ENCODE peak calls at places on chromosomes 13 and 19, in nine cellular contexts. Q is thyroid gland, X is Peyer's patch, P is left lung, A is pancreas, L is cardiac muscle cell, H is testis, K is neuronal stem cell, F is adrenal gland. E is an unnamed sample. For H3K4me1, the result is how much of the 10 kb centered on the place peaks cover.

GRCh38 chr19:54137913-54138776 is 583 bp downstream of the CNOT3 start:
- DNase-seq in L (no peak), P (peak), X (no peak), A (peak), F (no peak), Q (peak), K (no peak), H (no peak), E (no peak)

GRCh38 chr13:101452519-101453485 is at the start of gene ITGBL1:
- DNase-seq in L (peak), F (no peak), Q (peak), A (peak), X (no peak), P (peak), H (no peak), K (no peak), E (no peak)

GRCh38 chr13:44211286-44211685 is 162.3 kb upstream of the SERP2 start:
- DNase-seq in L (no peak), K (no peak), H (no peak), A (no peak), P (no peak), F (no peak), Q (no peak), X (no peak), E (no peak)

GRCh38 chr19:29372921-29373797 is 152.6 kb upstream of the VSTM2B start:
- DNase-seq in P (no peak), H (no peak), X (no peak), Q (no peak), K (no peak), F (no peak), A (no peak), L (no peak), E (no peak)

GRCh38 chr13:50810998-50811397 is 32.5 kb downstream of the DLEU7 start:
- DNase-seq in H (no peak), X (peak), F (no peak), P (no peak), Q (no peak), L (no peak), K (no peak), A (no peak), E (no peak)

GRCh38 chr13:75440100-75440499 is 41.9 kb downstream of the TBC1D4 start:
- DNase-seq in H (no peak), X (no peak), F (peak), P (no peak), L (no peak), Q (peak), A (no peak), K (no peak), E (no peak)

GRCh38 chr13:27309967-27310598 is 39.5 kb downstream of the RASL11A start:
- DNase-seq in X (no peak), L (no peak), P (no peak), A (no peak), Q (no peak), H (no peak), K (no peak), F (no peak), E (no peak)

GRCh38 chr13:111906306-111906705 is 160.6 kb upstream of the SOX1 start:
- DNase-seq in A (no peak), P (no peak), X (no peak), K (no peak), F (no peak), H (no peak), L (no peak), Q (no peak), E (no peak)

GRCh38 chr13:100594255-100594654 is 5.7 kb upstream of the GGACT start:
- DNase-seq in H (no peak), K (no peak), P (no peak), L (no peak), Q (no peak), X (no peak), A (no peak), F (peak), E (no peak)

GRCh38 chr13:98305670-98306069 is 128.6 kb upstream of the RNF113B start:
- DNase-seq in X (no peak), Q (no peak), K (no peak), H (no peak), P (no peak), L (no peak), F (no peak), A (no peak), E (no peak)

GRCh38 chr13:100461309-100462035 is 127.1 kb downstream of the GGACT start:
- DNase-seq in Q (no peak), L (no peak), P (no peak), K (peak), F (no peak), X (no peak), H (no peak), A (no peak), E (no peak)

GRCh38 chr19:39247701-39248664 is 673 bp downstream of the IFNL4 start:
- DNase-seq in Q (no peak), H (no peak), A (peak), F (no peak), K (no peak), P (peak), X (no peak), L (peak), E (no peak)

GRCh38 chr19:39251081-39251480 is 2.4 kb upstream of the IFNL4 start:
- DNase-seq in X (no peak), H (no peak), Q (no peak), P (no peak), A (no peak), F (no peak), L (no peak), K (no peak), E (no peak)

GRCh38 chr19:39246951-39247669 is 1.5 kb downstream of the IFNL4 start:
- DNase-seq in X (peak), A (peak), P (peak), L (peak), H (peak), F (peak), K (no peak), Q (peak), E (no peak)

GRCh38 chr19:39252458-39252857 is 3.8 kb upstream of the IFNL4 start:
- DNase-seq in P (no peak), F (no peak), X (no peak), L (no peak), K (no peak), H (no peak), A (no peak), Q (no peak), E (no peak)

GRCh38 chr19:39248806-39249205 is at the start of gene IFNL4:
- DNase-seq in X (no peak), F (no peak), H (no peak), L (no peak), K (no peak), A (no peak), P (no peak), Q (no peak), E (no peak)
- H3K4me3 ChIP-seq in X (no peak), F (no peak), H (peak), L (no peak), K (peak), A (peak), P (no peak), Q (no peak), E (no peak)

GRCh38 chr19:13014101-13014920 is 19.0 kb downstream of the NFIX start:
- DNase-seq in L (peak), P (peak), H (no peak), Q (peak), A (no peak), X (no peak), F (no peak), K (no peak), E (no peak)
- H3K4me1 ChIP-seq in L (under half), P (half or more), H (half or more), Q (half or more), A (under half), X (under half), F (under half), K (under half), E (under half)

GRCh38 chr19:45681391-45682015 is 10.2 kb downstream of the SNRPD2 start:
- DNase-seq in A (peak), L (peak), X (peak), Q (peak), P (peak), H (peak), F (peak), K (peak), E (peak)

GRCh38 chr19:45682117-45682516 is 9.6 kb downstream of the SNRPD2 start:
- DNase-seq in L (no peak), X (no peak), F (no peak), H (no peak), A (no peak), Q (no peak), P (no peak), K (no peak), E (no peak)

GRCh38 chr19:45670670-45671453 is 2.8 kb downstream of the GIPR start:
- DNase-seq in L (peak), K (peak), A (peak), Q (peak), H (peak), X (peak), P (peak), F (peak), E (peak)

GRCh38 chr19:45677351-45678230 is 9.6 kb downstream of the GIPR start:
- DNase-seq in Q (peak), X (peak), A (peak), L (peak), P (peak), H (peak), F (peak), K (peak), E (peak)

DNA sequence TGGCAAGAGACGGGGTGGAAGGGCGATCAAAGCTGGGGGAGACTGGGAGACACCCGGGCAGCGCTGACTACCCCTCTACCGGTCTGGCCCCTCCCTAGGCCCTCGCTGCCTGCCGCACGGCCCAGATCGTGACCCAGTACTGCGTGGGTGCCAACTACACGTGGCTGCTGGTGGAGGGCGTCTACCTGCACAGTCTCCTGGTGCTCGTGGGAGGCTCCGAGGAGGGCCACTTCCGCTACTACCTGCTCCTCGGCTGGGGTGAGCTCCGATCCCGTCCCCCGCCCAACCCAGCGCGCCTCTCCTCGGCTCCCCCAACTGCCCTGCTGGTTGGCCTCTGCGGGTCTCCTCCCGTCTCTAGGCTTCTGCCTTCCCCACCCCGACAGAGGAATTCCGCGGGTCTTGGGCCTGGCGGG is 8.8 kb downstream of the GIPR start:
- DNase-seq in H (no peak), L (no peak), Q (peak), F (no peak), X (peak), P (peak), A (peak), K (no peak), E (peak)
- H3K4me3 ChIP-seq in H (peak), L (peak), Q (peak), F (peak), X (peak), P (peak), A (peak), K (peak), E (peak)

DNA sequence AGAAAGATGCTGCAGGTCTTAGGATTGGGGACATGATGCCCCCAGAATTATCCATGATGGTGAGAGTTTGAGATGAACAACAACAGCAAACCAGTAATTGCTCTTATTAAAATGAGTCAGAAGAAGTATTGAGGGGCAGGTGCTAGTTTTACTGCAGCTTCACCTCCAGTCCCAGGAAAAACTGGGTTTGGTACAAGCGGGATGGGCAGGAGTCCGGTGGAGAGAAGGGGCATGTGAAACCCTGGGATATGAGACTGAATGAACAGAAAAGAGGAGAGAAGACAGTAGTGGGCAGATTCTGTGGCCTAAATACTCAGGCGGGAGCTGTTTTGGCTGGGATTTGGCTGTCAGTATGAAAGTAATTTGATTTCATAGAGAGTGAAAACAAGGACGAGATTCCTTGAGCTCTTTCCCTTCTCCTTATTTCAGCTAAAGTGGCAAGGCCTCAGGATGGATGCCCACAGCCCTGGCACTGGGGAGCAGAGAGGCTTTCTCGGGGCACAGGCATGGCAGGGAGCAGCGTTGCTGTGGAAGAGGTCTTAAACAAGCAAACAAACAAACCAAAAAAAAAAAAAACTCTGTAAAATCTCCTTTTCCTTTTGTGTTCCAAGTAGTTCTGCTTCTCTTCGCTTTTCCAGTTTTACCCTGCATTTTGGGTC is 30.7 kb downstream of the NFIX start:
- DNase-seq in Q (no peak), F (no peak), K (no peak), H (no peak), A (no peak), P (peak), X (no peak), L (no peak), E (no peak)
- H3K4me1 ChIP-seq in Q (half or more), F (under half), K (under half), H (under half), A (under half), P (half or more), X (under half), L (under half), E (under half)

GRCh38 chr19:50646074-50646807 is 3.0 kb upstream of the C19orf81 start:
- DNase-seq in H (no peak), P (no peak), L (peak), X (no peak), A (no peak), Q (no peak), K (no peak), F (peak), E (no peak)

GRCh38 chr19:50651174-50651573 is 1.9 kb downstream of the C19orf81 start:
- DNase-seq in X (no peak), Q (no peak), A (no peak), K (no peak), H (no peak), P (no peak), F (no peak), L (no peak), E (no peak)

GRCh38 chr19:50647879-50648615 is 1.2 kb upstream of the C19orf81 start:
- DNase-seq in L (no peak), H (no peak), Q (no peak), X (no peak), P (no peak), F (no peak), K (no peak), A (no peak), E (no peak)

GRCh38 chr19:50649433-50650391 is at the start of gene C19orf81:
- DNase-seq in F (no peak), K (peak), A (no peak), L (peak), Q (no peak), X (no peak), P (no peak), H (peak), E (no peak)

GRCh38 chr19:50648659-50649058 is 586 bp upstream of the C19orf81 start:
- DNase-seq in L (no peak), X (no peak), H (no peak), F (no peak), Q (no peak), P (no peak), A (no peak), K (no peak), E (no peak)
- H3K4me3 ChIP-seq in L (no peak), X (no peak), H (no peak), F (no peak), Q (no peak), P (no peak), A (no peak), K (no peak), E (no peak)

GRCh38 chr13:37486171-37486661 is 112.4 kb downstream of the POSTN start:
- DNase-seq in L (peak), A (no peak), Q (no peak), F (no peak), P (no peak), X (no peak), H (no peak), K (no peak), E (no peak)

GRCh38 chr13:37481858-37482227 is 116.7 kb downstream of the POSTN start:
- DNase-seq in H (no peak), F (no peak), A (no peak), P (no peak), L (no peak), X (no peak), K (no peak), Q (no peak), E (no peak)

GRCh38 chr13:37484056-37484455 is 114.5 kb downstream of the POSTN start:
- DNase-seq in L (no peak), A (no peak), K (no peak), P (no peak), H (no peak), Q (no peak), F (no peak), X (no peak), E (no peak)

GRCh38 chr13:37488682-37489081 is 109.9 kb downstream of the POSTN start:
- DNase-seq in L (peak), K (no peak), P (no peak), X (no peak), H (no peak), F (no peak), Q (no peak), A (no peak), E (no peak)

DNA sequence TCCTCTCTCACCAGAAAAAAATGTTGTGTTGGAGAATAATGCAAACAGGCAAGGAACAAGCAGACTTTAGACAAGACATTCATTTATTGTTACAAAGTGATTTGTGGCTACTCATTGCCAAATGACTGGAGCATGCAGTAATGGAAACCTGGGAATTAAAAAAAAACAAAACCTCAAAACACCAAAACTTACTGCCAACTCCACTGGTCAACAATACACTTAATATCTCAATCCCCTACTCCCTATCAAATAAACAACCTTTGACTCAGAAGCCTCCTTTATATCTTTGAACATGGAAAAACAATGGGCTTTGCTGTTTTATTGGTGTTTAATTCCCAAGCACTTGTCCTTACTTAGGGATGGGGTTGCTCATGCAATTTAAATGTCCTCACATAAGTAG is 112.8 kb downstream of the POSTN start:
- DNase-seq in H (no peak), F (no peak), P (no peak), Q (no peak), L (peak), A (no peak), K (no peak), X (no peak), E (no peak)
- H3K4me1 ChIP-seq in H (under half), F (under half), P (under half), Q (under half), L (under half), A (under half), K (under half), X (under half), E (under half)